ENCODE peak calls at places on chromosomes 2 and 18, in seven cellular contexts. D is NCI-H510A, O is HFFc6, X is caudate nucleus, H is A549, K is NCI-H2081, B is Daoy. C is an unnamed sample.

GRCh38 chr2:109164739-109165221 is 35.8 kb downstream of the SH3RF3 start:
- DNase-seq in D (no peak), O (peak; percentile 25), X (no peak), H (no peak), K (peak; percentile 33), B (peak; percentile 63), C (no peak)

GRCh38 chr2:7077660-7078278 is 160.6 kb downstream of the RNF144A start:
- DNase-seq in D (no peak), O (no peak), X (no peak), H (no peak), K (no peak), B (no peak), C (no peak)

GRCh38 chr2:190119257-190119656 is 56.7 kb upstream of the MSTN start:
- DNase-seq in D (no peak), O (no peak), X (peak; percentile 54), H (no peak), K (no peak), B (no peak), C (no peak)

GRCh38 chr2:9815844-9816279 is 27.4 kb upstream of the TAF1B start:
- DNase-seq in D (no peak), O (no peak), X (no peak), H (no peak), K (no peak), B (no peak), C (no peak)

GRCh38 chr18:45772081-45772480 is 48.1 kb downstream of the SLC14A1 start:
- DNase-seq in D (no peak), O (no peak), X (no peak), H (no peak), K (no peak), B (no peak), C (peak; percentile 16)

GRCh38 chr2:84217446-84217845 is 241.6 kb downstream of the SUCLG1 start:
- DNase-seq in D (no peak), O (no peak), X (no peak), H (no peak), K (no peak), B (no peak), C (no peak)

GRCh38 chr18:71673498-71673897 is 870.6 kb downstream of the CBLN2 start:
- DNase-seq in D (no peak), O (no peak), X (no peak), H (no peak), K (peak; percentile 31), B (peak; percentile 3), C (no peak)

GRCh38 chr2:94987074-94988020 is 38.2 kb upstream of the MAL start:
- DNase-seq in D (no peak), O (no peak), X (no peak), H (no peak), K (no peak), B (no peak), C (no peak)

GRCh38 chr2:230512955-230513748 is 97.2 kb downstream of the SP100 start:
- DNase-seq in D (no peak), O (no peak), X (no peak), H (peak; percentile 7), K (no peak), B (no peak), C (no peak)

GRCh38 chr2:20884829-20885228 is 61.9 kb upstream of the LDAH start:
- DNase-seq in D (no peak), O (no peak), X (no peak), H (no peak), K (no peak), B (no peak), C (no peak)

GRCh38 chr2:172931256-172931894 is 144.3 kb upstream of the MAP3K20 start:
- DNase-seq in D (peak; percentile 60), O (peak; percentile 4), X (no peak), H (no peak), K (no peak), B (peak; percentile 71), C (peak; percentile 54)

GRCh38 chr2:31893093-31893492 is 117.7 kb downstream of the MEMO1 start:
- DNase-seq in D (no peak), O (no peak), X (no peak), H (no peak), K (no peak), B (no peak), C (no peak)

GRCh38 chr2:73969356-73969755 is 15.4 kb upstream of the TET3 start:
- DNase-seq in D (no peak), O (peak; percentile 22), X (no peak), H (no peak), K (no peak), B (no peak), C (no peak)

GRCh38 chr2:136327162-136327852 is 209.4 kb upstream of the CXCR4 start:
- DNase-seq in D (peak; percentile 24), O (no peak), X (no peak), H (no peak), K (peak; percentile 39), B (peak; percentile 77), C (peak; percentile 64)

GRCh38 chr2:121018136-121019057 is 266.6 kb downstream of the TFCP2L1 start:
- DNase-seq in D (no peak), O (no peak), X (no peak), H (no peak), K (no peak), B (no peak), C (peak; percentile 40)

GRCh38 chr2:89763254-89763580 is 1071.7 kb downstream of the RPIA start:
- DNase-seq in D (no peak), O (no peak), X (no peak), H (no peak), K (no peak), B (peak; percentile 82), C (no peak)

GRCh38 chr18:23456835-23457234 is 3.7 kb downstream of the RIOK3 start:
- DNase-seq in D (no peak), O (no peak), X (no peak), H (no peak), K (no peak), B (no peak), C (no peak)

GRCh38 chr2:182167882-182168281 is 182.2 kb downstream of the PPP1R1C start:
- DNase-seq in D (no peak), O (no peak), X (no peak), H (no peak), K (no peak), B (no peak), C (no peak)

GRCh38 chr2:70143314-70144150 is 47.3 kb downstream of the C2orf42 start:
- DNase-seq in D (peak; percentile 82), O (peak; percentile 51), X (no peak), H (no peak), K (peak; percentile 44), B (peak; percentile 55), C (peak; percentile 25)

GRCh38 chr2:188316791-188317423 is 25.2 kb downstream of the GULP1 start:
- DNase-seq in D (no peak), O (no peak), X (no peak), H (no peak), K (no peak), B (no peak), C (no peak)

GRCh38 chr18:26383454-26384270 is 157.4 kb downstream of the TAF4B start:
- DNase-seq in D (no peak), O (peak; percentile 54), X (no peak), H (peak; percentile 19), K (peak; percentile 38), B (peak; percentile 31), C (peak; percentile 14)

GRCh38 chr2:21418456-21418855 is 294.7 kb downstream of the TDRD15 start:
- DNase-seq in D (no peak), O (no peak), X (no peak), H (no peak), K (peak; percentile 58), B (no peak), C (no peak)

GRCh38 chr18:35441857-35442595 is 55.7 kb downstream of the INO80C start:
- DNase-seq in D (no peak), O (no peak), X (no peak), H (no peak), K (no peak), B (no peak), C (no peak)

GRCh38 chr2:158179660-158180059 is 78.0 kb downstream of the UPP2 start:
- DNase-seq in D (no peak), O (no peak), X (no peak), H (no peak), K (no peak), B (peak; percentile 3), C (peak; percentile 25)

GRCh38 chr2:223052710-223053261 is 796 bp downstream of the KCNE4 start:
- DNase-seq in D (no peak), O (no peak), X (no peak), H (peak; percentile 22), K (no peak), B (peak; percentile 35), C (no peak)

GRCh38 chr2:105129722-105130232 is 91.9 kb downstream of the MRPS9 start:
- DNase-seq in D (no peak), O (no peak), X (no peak), H (no peak), K (no peak), B (no peak), C (no peak)

GRCh38 chr18:47457614-47458013 is 206.2 kb upstream of the SKOR2 start:
- DNase-seq in D (no peak), O (no peak), X (no peak), H (no peak), K (no peak), B (no peak), C (no peak)

GRCh38 chr18:75607701-75608100 is 180.2 kb upstream of the SMIM21 start:
- DNase-seq in D (no peak), O (no peak), X (no peak), H (no peak), K (no peak), B (peak; percentile 39), C (no peak)

GRCh38 chr2:181904022-181904632 is 12.6 kb downstream of the ITPRID2 start:
- DNase-seq in D (no peak), O (peak; percentile 37), X (no peak), H (peak; percentile 15), K (no peak), B (peak; percentile 15), C (peak; percentile 34)

GRCh38 chr2:48508461-48509124 is 21.4 kb upstream of the STON1 start:
- DNase-seq in D (no peak), O (peak; percentile 67), X (no peak), H (no peak), K (no peak), B (no peak), C (peak; percentile 63)

GRCh38 chr2:17969661-17970060 is 91.2 kb downstream of the KCNS3 start:
- DNase-seq in D (no peak), O (no peak), X (no peak), H (no peak), K (no peak), B (no peak), C (peak; percentile 6)

GRCh38 chr18:35756506-35757117 is 175.1 kb downstream of the GALNT1 start:
- DNase-seq in D (peak; percentile 47), O (peak; percentile 64), X (peak; percentile 36), H (peak; percentile 16), K (peak; percentile 69), B (peak; percentile 43), C (peak; percentile 57)